ENCODE peak calls at places on chromosomes 7 and 10, in six cellular contexts. One of them, this sample, is unnamed.

GRCh38 chr10:53256623-53257022 is 484.0 kb upstream of the MBL2 start:
- DNase-seq in AG09309: no peak
- DNase-seq in brain microvascular endothelial cell: no peak
- DNase-seq in left ventricle myocardium inferior: no peak
- DNase-seq in lower leg skin: no peak
- DNase-seq in NB4: no peak
- DNase-seq in this sample: no peak

GRCh38 chr7:110960811-110961210 is 130.1 kb upstream of the LRRN3 start:
- DNase-seq in NB4: no peak
- DNase-seq in AG09309: no peak
- DNase-seq in left ventricle myocardium inferior: no peak
- DNase-seq in lower leg skin: no peak
- DNase-seq in brain microvascular endothelial cell: peak; percentile 20
- DNase-seq in this sample: no peak

GRCh38 chr7:151243411-151244155 is 4.9 kb downstream of the SMARCD3 start:
- DNase-seq in NB4: no peak
- DNase-seq in lower leg skin: no peak
- DNase-seq in left ventricle myocardium inferior: no peak
- DNase-seq in AG09309: no peak
- DNase-seq in brain microvascular endothelial cell: no peak
- DNase-seq in this sample: no peak

GRCh38 chr7:129363-130221 is 62.8 kb upstream of the FAM20C start:
- DNase-seq in AG09309: peak; percentile 17
- DNase-seq in brain microvascular endothelial cell: no peak
- DNase-seq in lower leg skin: no peak
- DNase-seq in NB4: peak; percentile 85
- DNase-seq in left ventricle myocardium inferior: no peak
- DNase-seq in this sample: peak; percentile 34

GRCh38 chr7:132161231-132161915 is 414.9 kb downstream of the PLXNA4 start:
- DNase-seq in AG09309: no peak
- DNase-seq in lower leg skin: no peak
- DNase-seq in NB4: no peak
- DNase-seq in left ventricle myocardium inferior: peak; percentile 68
- DNase-seq in brain microvascular endothelial cell: no peak
- DNase-seq in this sample: peak; percentile 75

GRCh38 chr10:95327367-95327766 is 36.6 kb upstream of the PDLIM1 start:
- DNase-seq in lower leg skin: no peak
- DNase-seq in brain microvascular endothelial cell: peak; percentile 31
- DNase-seq in left ventricle myocardium inferior: peak; percentile 56
- DNase-seq in NB4: no peak
- DNase-seq in AG09309: no peak
- DNase-seq in this sample: no peak

GRCh38 chr7:28685660-28686417 is 272.3 kb downstream of the TRIL start:
- DNase-seq in NB4: peak; percentile 85
- DNase-seq in left ventricle myocardium inferior: peak; percentile 88
- DNase-seq in AG09309: peak; percentile 96
- DNase-seq in brain microvascular endothelial cell: peak; percentile 99
- DNase-seq in lower leg skin: peak; percentile 96
- DNase-seq in this sample: peak; percentile 92

GRCh38 chr7:116630932-116631449 is 41.0 kb upstream of the MET start:
- DNase-seq in left ventricle myocardium inferior: peak; percentile 43
- DNase-seq in NB4: peak; percentile 88
- DNase-seq in lower leg skin: peak; percentile 86
- DNase-seq in AG09309: peak; percentile 56
- DNase-seq in brain microvascular endothelial cell: peak; percentile 91
- DNase-seq in this sample: peak; percentile 77

GRCh38 chr7:157490465-157490912 is 153.7 kb downstream of the DNAJB6 start:
- DNase-seq in brain microvascular endothelial cell: peak; percentile 96
- DNase-seq in left ventricle myocardium inferior: no peak
- DNase-seq in NB4: peak; percentile 100
- DNase-seq in lower leg skin: no peak
- DNase-seq in AG09309: no peak
- DNase-seq in this sample: peak; percentile 45

GRCh38 chr10:43961523-43962345 is 313.1 kb upstream of the ZNF32 start:
- DNase-seq in AG09309: no peak
- DNase-seq in NB4: no peak
- DNase-seq in brain microvascular endothelial cell: no peak
- DNase-seq in lower leg skin: peak; percentile 7
- DNase-seq in left ventricle myocardium inferior: no peak
- DNase-seq in this sample: no peak

GRCh38 chr7:85213500-85213899 is 26.6 kb upstream of the SEMA3D start:
- DNase-seq in NB4: no peak
- DNase-seq in brain microvascular endothelial cell: no peak
- DNase-seq in AG09309: no peak
- DNase-seq in lower leg skin: no peak
- DNase-seq in left ventricle myocardium inferior: no peak
- DNase-seq in this sample: no peak
- TF ChIP-seq CTCF in NB4: no peak
- TF ChIP-seq CTCF in brain microvascular endothelial cell: no peak
- TF ChIP-seq CTCF in AG09309: no peak
- TF ChIP-seq CTCF in lower leg skin: no peak
- TF ChIP-seq CTCF in left ventricle myocardium inferior: no peak
- TF ChIP-seq CTCF in this sample: no peak

GRCh38 chr7:38182450-38182849 is 4.4 kb downstream of the STARD3NL start:
- DNase-seq in AG09309: no peak
- DNase-seq in NB4: no peak
- DNase-seq in left ventricle myocardium inferior: no peak
- DNase-seq in lower leg skin: no peak
- DNase-seq in brain microvascular endothelial cell: no peak
- DNase-seq in this sample: no peak
- H3K4me3 ChIP-seq in AG09309: no peak overlapping the region
- H3K4me3 ChIP-seq in NB4: no peak overlapping the region
- H3K4me3 ChIP-seq in left ventricle myocardium inferior: no peak overlapping the region
- H3K4me3 ChIP-seq in lower leg skin: no peak overlapping the region
- H3K4me3 ChIP-seq in brain microvascular endothelial cell: no peak overlapping the region
- H3K4me3 ChIP-seq in this sample: no peak overlapping the region

GRCh38 chr7:158973941-158974785 is 117.8 kb downstream of the DYNC2I1 start:
- DNase-seq in brain microvascular endothelial cell: no peak
- DNase-seq in NB4: no peak
- DNase-seq in left ventricle myocardium inferior: no peak
- DNase-seq in AG09309: no peak
- DNase-seq in lower leg skin: no peak
- DNase-seq in this sample: no peak

GRCh38 chr7:158971214-158971613 is 114.9 kb downstream of the DYNC2I1 start:
- DNase-seq in NB4: no peak
- DNase-seq in AG09309: no peak
- DNase-seq in brain microvascular endothelial cell: no peak
- DNase-seq in lower leg skin: no peak
- DNase-seq in left ventricle myocardium inferior: no peak
- DNase-seq in this sample: no peak

GRCh38 chr7:158975526-158976467 is 119.4 kb downstream of the DYNC2I1 start:
- DNase-seq in left ventricle myocardium inferior: no peak
- DNase-seq in AG09309: no peak
- DNase-seq in lower leg skin: no peak
- DNase-seq in brain microvascular endothelial cell: no peak
- DNase-seq in NB4: no peak
- DNase-seq in this sample: no peak

GRCh38 chr7:158976468-158976848 is 120.1 kb downstream of the DYNC2I1 start:
- DNase-seq in brain microvascular endothelial cell: no peak
- DNase-seq in lower leg skin: no peak
- DNase-seq in AG09309: no peak
- DNase-seq in NB4: no peak
- DNase-seq in left ventricle myocardium inferior: no peak
- DNase-seq in this sample: no peak

GRCh38 chr7:158973440-158973839 is 117.1 kb downstream of the DYNC2I1 start:
- DNase-seq in brain microvascular endothelial cell: no peak
- DNase-seq in lower leg skin: no peak
- DNase-seq in left ventricle myocardium inferior: peak; percentile 45
- DNase-seq in AG09309: no peak
- DNase-seq in NB4: no peak
- DNase-seq in this sample: peak; percentile 74
- TF ChIP-seq CTCF in brain microvascular endothelial cell: peak; percentile 40
- TF ChIP-seq CTCF in lower leg skin: no peak
- TF ChIP-seq CTCF in left ventricle myocardium inferior: peak; percentile 69
- TF ChIP-seq CTCF in AG09309: no peak
- TF ChIP-seq CTCF in NB4: no peak
- TF ChIP-seq CTCF in this sample: no peak

GRCh38 chr7:134789967-134790685 is 10.7 kb downstream of the CALD1 start:
- DNase-seq in lower leg skin: peak; percentile 21
- DNase-seq in left ventricle myocardium inferior: no peak
- DNase-seq in AG09309: no peak
- DNase-seq in brain microvascular endothelial cell: peak; percentile 63
- DNase-seq in NB4: no peak
- DNase-seq in this sample: no peak

GRCh38 chr7:134785842-134786241 is 6.4 kb downstream of the CALD1 start:
- DNase-seq in brain microvascular endothelial cell: no peak
- DNase-seq in AG09309: no peak
- DNase-seq in left ventricle myocardium inferior: no peak
- DNase-seq in lower leg skin: no peak
- DNase-seq in NB4: no peak
- DNase-seq in this sample: no peak

GRCh38 chr7:134788191-134788590 is 8.8 kb downstream of the CALD1 start:
- DNase-seq in AG09309: no peak
- DNase-seq in brain microvascular endothelial cell: no peak
- DNase-seq in NB4: no peak
- DNase-seq in left ventricle myocardium inferior: no peak
- DNase-seq in lower leg skin: no peak
- DNase-seq in this sample: no peak

GRCh38 chr7:134787064-134787463 is 7.6 kb downstream of the CALD1 start:
- DNase-seq in NB4: no peak
- DNase-seq in lower leg skin: no peak
- DNase-seq in brain microvascular endothelial cell: no peak
- DNase-seq in left ventricle myocardium inferior: no peak
- DNase-seq in AG09309: no peak
- DNase-seq in this sample: no peak

GRCh38 chr7:134787720-134788119 is 8.3 kb downstream of the CALD1 start:
- DNase-seq in NB4: no peak
- DNase-seq in brain microvascular endothelial cell: no peak
- DNase-seq in lower leg skin: no peak
- DNase-seq in left ventricle myocardium inferior: no peak
- DNase-seq in AG09309: no peak
- DNase-seq in this sample: no peak
- H3K4me3 ChIP-seq in NB4: no peak overlapping the region
- H3K4me3 ChIP-seq in brain microvascular endothelial cell: no peak overlapping the region
- H3K4me3 ChIP-seq in lower leg skin: no peak overlapping the region
- H3K4me3 ChIP-seq in left ventricle myocardium inferior: peak overlapping the region; percentile 38
- H3K4me3 ChIP-seq in AG09309: no peak overlapping the region
- H3K4me3 ChIP-seq in this sample: no peak overlapping the region

DNA sequence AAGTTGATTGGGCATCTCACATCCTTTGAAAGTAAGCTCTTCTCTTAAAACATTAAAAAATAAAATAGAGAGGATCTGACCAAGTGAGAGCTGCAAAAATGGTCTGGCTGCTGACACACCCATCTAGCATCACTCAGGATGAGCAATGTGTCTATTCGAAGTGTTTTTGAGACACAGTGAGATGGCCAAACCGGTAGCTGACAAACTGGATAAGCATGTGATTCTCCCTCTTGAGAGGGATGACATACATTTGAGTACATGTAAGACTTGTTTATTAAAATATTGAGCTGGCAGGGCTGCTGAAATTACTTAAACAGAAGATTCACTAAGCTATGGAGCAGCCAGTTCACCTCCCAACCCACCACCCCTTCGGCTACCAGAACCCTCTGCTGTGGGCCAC is 333.9 kb downstream of the ADRA2A start:
- DNase-seq in lower leg skin: no peak
- DNase-seq in left ventricle myocardium inferior: no peak
- DNase-seq in AG09309: no peak
- DNase-seq in NB4: no peak
- DNase-seq in brain microvascular endothelial cell: no peak
- DNase-seq in this sample: no peak
- TF ChIP-seq CTCF in lower leg skin: no peak
- TF ChIP-seq CTCF in left ventricle myocardium inferior: no peak
- TF ChIP-seq CTCF in AG09309: no peak
- TF ChIP-seq CTCF in NB4: no peak
- TF ChIP-seq CTCF in brain microvascular endothelial cell: no peak
- TF ChIP-seq CTCF in this sample: no peak

DNA sequence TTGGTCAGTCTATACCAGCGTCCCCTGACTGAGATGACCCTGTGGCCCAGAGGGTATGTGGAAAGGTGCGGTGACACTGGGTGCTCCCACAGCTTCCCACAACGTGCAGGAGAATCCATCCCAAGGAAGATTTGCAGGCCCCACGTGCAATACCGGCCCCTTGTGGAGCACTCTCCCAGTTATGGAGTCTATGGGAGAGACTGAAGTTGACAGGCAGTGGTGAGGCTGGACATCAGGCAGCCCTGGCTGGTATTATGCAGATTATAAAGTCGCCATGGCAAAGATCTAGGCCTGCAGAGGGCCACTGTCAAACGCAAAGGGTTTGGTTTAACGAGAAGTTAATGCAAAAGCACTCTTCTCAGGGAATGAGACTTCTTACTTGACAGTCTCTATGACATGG is 434.7 kb upstream of the C7orf33 start:
- DNase-seq in AG09309: no peak
- DNase-seq in brain microvascular endothelial cell: no peak
- DNase-seq in lower leg skin: no peak
- DNase-seq in left ventricle myocardium inferior: no peak
- DNase-seq in NB4: no peak
- DNase-seq in this sample: no peak
- H3K4me3 ChIP-seq in AG09309: no peak overlapping the region
- H3K4me3 ChIP-seq in brain microvascular endothelial cell: no peak overlapping the region
- H3K4me3 ChIP-seq in lower leg skin: no peak overlapping the region
- H3K4me3 ChIP-seq in left ventricle myocardium inferior: no peak overlapping the region
- H3K4me3 ChIP-seq in NB4: no peak overlapping the region
- H3K4me3 ChIP-seq in this sample: no peak overlapping the region

GRCh38 chr7:25180592-25180923 is 47.7 kb downstream of the NPVF start:
- DNase-seq in NB4: no peak
- DNase-seq in lower leg skin: no peak
- DNase-seq in left ventricle myocardium inferior: no peak
- DNase-seq in brain microvascular endothelial cell: no peak
- DNase-seq in AG09309: no peak
- DNase-seq in this sample: no peak
- TF ChIP-seq CTCF in NB4: no peak
- TF ChIP-seq CTCF in lower leg skin: no peak
- TF ChIP-seq CTCF in left ventricle myocardium inferior: no peak
- TF ChIP-seq CTCF in brain microvascular endothelial cell: no peak
- TF ChIP-seq CTCF in AG09309: no peak
- TF ChIP-seq CTCF in this sample: peak; percentile 15

GRCh38 chr10:5291501-5292195 is 73.1 kb upstream of the UCN3 start:
- DNase-seq in left ventricle myocardium inferior: peak; percentile 52
- DNase-seq in brain microvascular endothelial cell: peak; percentile 77
- DNase-seq in NB4: peak; percentile 96
- DNase-seq in AG09309: peak; percentile 76
- DNase-seq in lower leg skin: peak; percentile 86
- DNase-seq in this sample: peak; percentile 79
- H3K4me3 ChIP-seq in left ventricle myocardium inferior: no peak overlapping the region
- H3K4me3 ChIP-seq in brain microvascular endothelial cell: no peak overlapping the region
- H3K4me3 ChIP-seq in NB4: peak overlapping the region; percentile 32
- H3K4me3 ChIP-seq in AG09309: no peak overlapping the region
- H3K4me3 ChIP-seq in lower leg skin: no peak overlapping the region
- H3K4me3 ChIP-seq in this sample: no peak overlapping the region

DNA sequence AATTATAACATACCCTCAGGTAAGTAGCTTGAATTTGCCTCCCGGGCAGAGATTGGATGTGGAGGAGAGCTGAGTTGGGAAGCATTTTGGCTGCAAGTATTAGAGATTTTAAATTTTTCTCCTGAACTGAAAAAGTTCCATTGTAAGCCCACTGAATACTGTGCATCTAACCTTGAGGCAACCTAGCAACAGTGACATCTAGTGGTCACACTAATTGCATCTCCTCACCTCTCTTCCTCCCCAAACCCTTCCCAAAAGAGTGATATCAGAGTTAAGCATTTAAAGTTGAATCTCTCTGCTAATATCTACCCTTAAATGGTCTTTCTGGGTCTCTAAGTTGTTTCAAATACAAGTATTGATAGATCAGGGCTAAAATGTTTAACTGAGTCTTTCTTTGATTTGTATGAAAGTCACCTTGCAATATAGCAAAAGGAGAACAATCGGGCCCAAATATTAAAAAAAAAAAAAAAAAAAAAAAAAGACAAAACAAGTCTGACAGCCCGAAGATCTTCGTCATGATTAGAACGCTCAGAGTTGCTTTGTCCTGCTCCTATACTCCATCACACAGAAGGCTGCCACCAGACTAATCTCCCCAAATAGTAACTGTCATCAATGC is 40.4 kb upstream of the DLX5 start:
- DNase-seq in lower leg skin: no peak
- DNase-seq in brain microvascular endothelial cell: peak; percentile 39
- DNase-seq in AG09309: peak; percentile 21
- DNase-seq in left ventricle myocardium inferior: no peak
- DNase-seq in NB4: peak; percentile 70
- DNase-seq in this sample: no peak
- TF ChIP-seq CTCF in lower leg skin: no peak
- TF ChIP-seq CTCF in brain microvascular endothelial cell: peak; percentile 73
- TF ChIP-seq CTCF in AG09309: peak; percentile 74
- TF ChIP-seq CTCF in left ventricle myocardium inferior: peak; percentile 80
- TF ChIP-seq CTCF in NB4: peak; percentile 89
- TF ChIP-seq CTCF in this sample: peak; percentile 74